ENCODE peak calls at places on chromosomes 16 and 17, in five cellular contexts. One of them, this sample, is unnamed.

GRCh38 chr16:4345439-4346204 is 5.5 kb downstream of the PAM16 start:
- DNase-seq in omental fat pad: no peak
- DNase-seq in AG04449: no peak
- DNase-seq in mucosa of descending colon: no peak
- DNase-seq in fibroblast of pulmonary artery: no peak
- DNase-seq in this sample: no peak

GRCh38 chr16:65895486-65895885 is 471.0 kb upstream of the CDH5 start:
- DNase-seq in omental fat pad: no peak
- DNase-seq in AG04449: no peak
- DNase-seq in mucosa of descending colon: no peak
- DNase-seq in fibroblast of pulmonary artery: no peak
- DNase-seq in this sample: no peak

GRCh38 chr17:31820691-31821435 is 38.2 kb downstream of the COPRS start:
- DNase-seq in omental fat pad: no peak
- DNase-seq in AG04449: no peak
- DNase-seq in mucosa of descending colon: no peak
- DNase-seq in fibroblast of pulmonary artery: peak
- DNase-seq in this sample: no peak

GRCh38 chr16:48720266-48720665 is 110.3 kb upstream of the N4BP1 start:
- DNase-seq in omental fat pad: no peak
- DNase-seq in AG04449: no peak
- DNase-seq in mucosa of descending colon: no peak
- DNase-seq in fibroblast of pulmonary artery: peak
- DNase-seq in this sample: no peak

GRCh38 chr17:82387577-82388106 is 16.1 kb downstream of the UTS2R start:
- DNase-seq in omental fat pad: no peak
- DNase-seq in AG04449: no peak
- DNase-seq in mucosa of descending colon: no peak
- DNase-seq in fibroblast of pulmonary artery: no peak
- DNase-seq in this sample: no peak

GRCh38 chr16:54928016-54928356 is 2.7 kb upstream of the IRX5 start:
- DNase-seq in omental fat pad: no peak
- DNase-seq in AG04449: no peak
- DNase-seq in mucosa of descending colon: no peak
- DNase-seq in fibroblast of pulmonary artery: no peak
- DNase-seq in this sample: no peak

GRCh38 chr16:67481561-67482259 is 753 bp upstream of the ATP6V0D1 start:
- DNase-seq in omental fat pad: no peak
- DNase-seq in AG04449: no peak
- DNase-seq in mucosa of descending colon: peak
- DNase-seq in fibroblast of pulmonary artery: peak
- DNase-seq in this sample: no peak

GRCh38 chr16:81238296-81239011 is at the start of gene BCO1:
- DNase-seq in omental fat pad: no peak
- DNase-seq in AG04449: peak
- DNase-seq in mucosa of descending colon: peak
- DNase-seq in fibroblast of pulmonary artery: peak
- DNase-seq in this sample: no peak

GRCh38 chr16:85025781-85026653 is 1.6 kb upstream of the KIAA0513 start:
- DNase-seq in omental fat pad: no peak
- DNase-seq in AG04449: no peak
- DNase-seq in mucosa of descending colon: peak
- DNase-seq in fibroblast of pulmonary artery: no peak
- DNase-seq in this sample: no peak

GRCh38 chr17:6474906-6475305 is 30.7 kb downstream of the PIMREG start:
- DNase-seq in omental fat pad: no peak
- DNase-seq in AG04449: no peak
- DNase-seq in mucosa of descending colon: no peak
- DNase-seq in fibroblast of pulmonary artery: no peak
- DNase-seq in this sample: no peak

GRCh38 chr17:78133971-78134898 is 3.7 kb downstream of the TMC8 start:
- DNase-seq in omental fat pad: no peak
- DNase-seq in AG04449: no peak
- DNase-seq in mucosa of descending colon: peak
- DNase-seq in fibroblast of pulmonary artery: peak
- DNase-seq in this sample: no peak

GRCh38 chr17:36667922-36668321 is 66.5 kb downstream of the MRM1 start:
- DNase-seq in omental fat pad: no peak
- DNase-seq in AG04449: no peak
- DNase-seq in mucosa of descending colon: no peak
- DNase-seq in fibroblast of pulmonary artery: no peak
- DNase-seq in this sample: no peak

GRCh38 chr17:45227631-45228120 is 6.0 kb downstream of the FMNL1 start:
- DNase-seq in omental fat pad: no peak
- DNase-seq in AG04449: no peak
- DNase-seq in mucosa of descending colon: peak
- DNase-seq in fibroblast of pulmonary artery: no peak
- DNase-seq in this sample: no peak

GRCh38 chr16:49089039-49089438 is 192.6 kb downstream of the CBLN1 start:
- DNase-seq in omental fat pad: no peak
- DNase-seq in AG04449: no peak
- DNase-seq in mucosa of descending colon: no peak
- DNase-seq in fibroblast of pulmonary artery: no peak
- DNase-seq in this sample: no peak

GRCh38 chr17:78252701-78253635 is 21.5 kb downstream of the TMEM235 start:
- DNase-seq in omental fat pad: no peak
- DNase-seq in AG04449: no peak
- DNase-seq in mucosa of descending colon: no peak
- DNase-seq in fibroblast of pulmonary artery: no peak
- DNase-seq in this sample: no peak

GRCh38 chr16:84754353-84754856 is 54.6 kb downstream of the USP10 start:
- DNase-seq in omental fat pad: no peak
- DNase-seq in AG04449: peak
- DNase-seq in mucosa of descending colon: peak
- DNase-seq in fibroblast of pulmonary artery: peak
- DNase-seq in this sample: peak

GRCh38 chr16:72921620-72922019 is 126.3 kb downstream of the ZFHX3 start:
- DNase-seq in omental fat pad: no peak
- DNase-seq in AG04449: no peak
- DNase-seq in mucosa of descending colon: no peak
- DNase-seq in fibroblast of pulmonary artery: peak
- DNase-seq in this sample: no peak

GRCh38 chr17:34633351-34633750 is 54.0 kb downstream of the TMEM132E start:
- DNase-seq in omental fat pad: no peak
- DNase-seq in AG04449: no peak
- DNase-seq in mucosa of descending colon: no peak
- DNase-seq in fibroblast of pulmonary artery: no peak
- DNase-seq in this sample: no peak

GRCh38 chr16:8908779-8909468 is 26.8 kb downstream of the LITAFD start:
- DNase-seq in omental fat pad: no peak
- DNase-seq in AG04449: no peak
- DNase-seq in mucosa of descending colon: no peak
- DNase-seq in fibroblast of pulmonary artery: no peak
- DNase-seq in this sample: no peak

GRCh38 chr17:62179525-62180161 is 114.6 kb upstream of the MED13 start:
- DNase-seq in omental fat pad: no peak
- DNase-seq in AG04449: no peak
- DNase-seq in mucosa of descending colon: peak
- DNase-seq in fibroblast of pulmonary artery: peak
- DNase-seq in this sample: no peak

GRCh38 chr16:15950167-15950854 is 895 bp downstream of the ABCC1 start:
- DNase-seq in omental fat pad: no peak
- DNase-seq in AG04449: no peak
- DNase-seq in mucosa of descending colon: peak
- DNase-seq in fibroblast of pulmonary artery: peak
- DNase-seq in this sample: peak

GRCh38 chr16:53291757-53292392 is 142.4 kb upstream of the RBL2 start:
- DNase-seq in omental fat pad: no peak
- DNase-seq in AG04449: no peak
- DNase-seq in mucosa of descending colon: no peak
- DNase-seq in fibroblast of pulmonary artery: peak
- DNase-seq in this sample: no peak

GRCh38 chr17:75638893-75639292 is 5.7 kb downstream of the SMIM5 start:
- DNase-seq in omental fat pad: no peak
- DNase-seq in AG04449: no peak
- DNase-seq in mucosa of descending colon: no peak
- DNase-seq in fibroblast of pulmonary artery: no peak
- DNase-seq in this sample: no peak

GRCh38 chr16:22188595-22189442 is 17.3 kb upstream of the EEF2K start:
- DNase-seq in omental fat pad: no peak
- DNase-seq in AG04449: peak
- DNase-seq in mucosa of descending colon: peak
- DNase-seq in fibroblast of pulmonary artery: peak
- DNase-seq in this sample: peak

GRCh38 chr16:85465328-85466307 is 147.5 kb upstream of the GSE1 start:
- DNase-seq in omental fat pad: no peak
- DNase-seq in AG04449: no peak
- DNase-seq in mucosa of descending colon: no peak
- DNase-seq in fibroblast of pulmonary artery: peak
- DNase-seq in this sample: no peak

GRCh38 chr16:11743308-11744074 is 834 bp upstream of the TXNDC11 start:
- DNase-seq in omental fat pad: peak
- DNase-seq in AG04449: no peak
- DNase-seq in mucosa of descending colon: peak
- DNase-seq in fibroblast of pulmonary artery: peak
- DNase-seq in this sample: peak

GRCh38 chr17:45147102-45147580 is 1.1 kb upstream of the HEXIM1 start:
- DNase-seq in omental fat pad: no peak
- DNase-seq in AG04449: no peak
- DNase-seq in mucosa of descending colon: no peak
- DNase-seq in fibroblast of pulmonary artery: no peak
- DNase-seq in this sample: peak

GRCh38 chr17:42010898-42011516 is 6.2 kb downstream of the DNAJC7 start:
- DNase-seq in omental fat pad: no peak
- DNase-seq in AG04449: no peak
- DNase-seq in mucosa of descending colon: no peak
- DNase-seq in fibroblast of pulmonary artery: peak
- DNase-seq in this sample: no peak

GRCh38 chr17:30476726-30477082 is 504 bp upstream of the GOSR1 start:
- DNase-seq in omental fat pad: no peak
- DNase-seq in AG04449: no peak
- DNase-seq in mucosa of descending colon: peak
- DNase-seq in fibroblast of pulmonary artery: peak
- DNase-seq in this sample: peak

GRCh38 chr16:84572096-84572495 is 45.8 kb downstream of the COTL1 start:
- DNase-seq in omental fat pad: no peak
- DNase-seq in AG04449: no peak
- DNase-seq in mucosa of descending colon: no peak
- DNase-seq in fibroblast of pulmonary artery: no peak
- DNase-seq in this sample: no peak

GRCh38 chr16:22262460-22262859 is 34.7 kb upstream of the POLR3E start:
- DNase-seq in omental fat pad: no peak
- DNase-seq in AG04449: no peak
- DNase-seq in mucosa of descending colon: no peak
- DNase-seq in fibroblast of pulmonary artery: peak
- DNase-seq in this sample: no peak

GRCh38 chr17:5676012-5676411 is 91.7 kb upstream of the NLRP1 start:
- DNase-seq in omental fat pad: no peak
- DNase-seq in AG04449: no peak
- DNase-seq in mucosa of descending colon: no peak
- DNase-seq in fibroblast of pulmonary artery: no peak
- DNase-seq in this sample: no peak

GRCh38 chr17:2336215-2337151 is at the start of gene TSR1:
- DNase-seq in omental fat pad: peak
- DNase-seq in AG04449: peak
- DNase-seq in mucosa of descending colon: peak
- DNase-seq in fibroblast of pulmonary artery: peak
- DNase-seq in this sample: peak
- TF ChIP-seq CTCF in omental fat pad: no peak
- TF ChIP-seq CTCF in AG04449: peak
- TF ChIP-seq CTCF in mucosa of descending colon: no peak
- TF ChIP-seq CTCF in fibroblast of pulmonary artery: peak
- TF ChIP-seq CTCF in this sample: peak

DNA sequence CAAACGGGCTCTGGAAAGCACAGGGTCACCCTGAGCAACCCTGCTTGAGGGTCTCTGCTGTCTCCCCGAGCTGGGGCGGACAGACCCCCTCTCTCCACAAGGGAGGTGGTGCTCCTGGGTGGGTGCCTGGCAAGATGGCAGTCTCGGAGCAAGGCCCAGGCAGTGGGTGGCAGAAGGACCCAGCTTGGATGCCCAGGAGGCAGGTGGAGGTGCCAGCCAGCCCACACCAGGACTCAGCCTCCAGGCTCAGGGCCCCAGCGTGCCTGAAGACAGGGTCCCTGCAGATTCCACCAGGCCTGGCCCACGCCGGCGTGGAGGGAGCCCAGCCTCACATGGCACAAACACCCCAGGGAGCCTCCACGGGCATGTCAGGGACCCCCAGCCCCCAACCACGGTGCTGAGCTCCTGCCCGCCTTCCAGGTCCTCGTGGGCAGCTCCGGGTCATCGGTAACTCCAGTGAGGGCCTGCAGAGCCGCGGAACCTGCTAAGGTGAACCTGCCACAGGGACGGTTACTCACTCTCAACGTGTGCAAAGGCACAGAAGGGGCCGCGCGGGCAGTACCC is 20.8 kb downstream of the UNKL start:
- DNase-seq in omental fat pad: no peak
- DNase-seq in AG04449: no peak
- DNase-seq in mucosa of descending colon: no peak
- DNase-seq in fibroblast of pulmonary artery: no peak
- DNase-seq in this sample: no peak
- TF ChIP-seq CTCF in omental fat pad: no peak
- TF ChIP-seq CTCF in AG04449: no peak
- TF ChIP-seq CTCF in mucosa of descending colon: no peak
- TF ChIP-seq CTCF in fibroblast of pulmonary artery: no peak
- TF ChIP-seq CTCF in this sample: no peak

GRCh38 chr16:88685156-88686061 is 898 bp downstream of the SNAI3 start:
- DNase-seq in omental fat pad: peak
- DNase-seq in AG04449: no peak
- DNase-seq in mucosa of descending colon: peak
- DNase-seq in fibroblast of pulmonary artery: peak
- DNase-seq in this sample: no peak
- TF ChIP-seq CTCF in omental fat pad: peak
- TF ChIP-seq CTCF in AG04449: peak
- TF ChIP-seq CTCF in mucosa of descending colon: peak
- TF ChIP-seq CTCF in fibroblast of pulmonary artery: peak
- TF ChIP-seq CTCF in this sample: peak

GRCh38 chr17:76889323-76889722 is 21.1 kb downstream of the MGAT5B start:
- DNase-seq in omental fat pad: no peak
- DNase-seq in AG04449: no peak
- DNase-seq in mucosa of descending colon: no peak
- DNase-seq in fibroblast of pulmonary artery: no peak
- DNase-seq in this sample: no peak

GRCh38 chr17:76886395-76886794 is 18.2 kb downstream of the MGAT5B start:
- DNase-seq in omental fat pad: no peak
- DNase-seq in AG04449: no peak
- DNase-seq in mucosa of descending colon: no peak
- DNase-seq in fibroblast of pulmonary artery: no peak
- DNase-seq in this sample: no peak

GRCh38 chr17:76884995-76885896 is 17.0 kb downstream of the MGAT5B start:
- DNase-seq in omental fat pad: no peak
- DNase-seq in AG04449: no peak
- DNase-seq in mucosa of descending colon: no peak
- DNase-seq in fibroblast of pulmonary artery: no peak
- DNase-seq in this sample: no peak

GRCh38 chr17:76888661-76889060 is 20.5 kb downstream of the MGAT5B start:
- DNase-seq in omental fat pad: no peak
- DNase-seq in AG04449: no peak
- DNase-seq in mucosa of descending colon: no peak
- DNase-seq in fibroblast of pulmonary artery: no peak
- DNase-seq in this sample: no peak

DNA sequence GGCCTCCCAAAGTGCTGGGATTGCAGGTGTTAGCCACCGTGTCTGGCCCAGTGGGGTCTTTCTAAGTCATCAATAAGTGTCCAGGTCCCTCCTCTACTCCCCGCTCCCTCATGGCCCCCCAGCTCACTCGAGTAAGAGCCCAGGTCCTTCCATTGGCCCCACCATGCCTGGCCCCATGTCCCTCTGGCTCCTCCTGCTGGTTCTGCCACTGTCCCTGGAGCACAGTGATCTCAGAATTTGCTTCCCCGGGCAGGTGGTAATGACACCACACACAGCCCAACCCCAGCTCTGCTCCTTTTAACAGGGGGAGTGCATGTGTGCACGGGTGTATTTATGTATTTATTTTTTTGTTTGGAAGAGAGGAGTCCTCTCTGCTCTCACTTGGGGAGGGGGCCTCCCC is 19.6 kb downstream of the MGAT5B start:
- DNase-seq in omental fat pad: no peak
- DNase-seq in AG04449: no peak
- DNase-seq in mucosa of descending colon: no peak
- DNase-seq in fibroblast of pulmonary artery: no peak
- DNase-seq in this sample: no peak
- TF ChIP-seq CTCF in omental fat pad: no peak
- TF ChIP-seq CTCF in AG04449: peak
- TF ChIP-seq CTCF in mucosa of descending colon: no peak
- TF ChIP-seq CTCF in fibroblast of pulmonary artery: peak
- TF ChIP-seq CTCF in this sample: no peak